ENCODE peak calls at places on chromosomes 4 and X, in five cellular contexts. Q is fibroblast of pulmonary artery; X is left ventricle myocardium inferior; F is astrocyte; G is naive thymus-derived CD4-positive, alpha-beta T cell. U is an unnamed sample.

GRCh38 chr4:180962268-180962667 is 1280.9 kb upstream of the TENM3 start:
- DNase-seq in X (no peak), Q (no peak), G (no peak), F (no peak), U (no peak)

GRCh38 chrX:107676559-107677378 is 48.5 kb downstream of the PRPS1 start:
- DNase-seq in X (peak; percentile 84), F (peak; percentile 87), Q (peak; percentile 97), G (peak; percentile 42), U (peak; percentile 73)

GRCh38 chrX:123869488-123869887 is 9.6 kb downstream of the XIAP start:
- DNase-seq in G (no peak), X (no peak), Q (peak; percentile 33), F (no peak), U (no peak)

GRCh38 chr4:121742794-121743193 is 22.2 kb downstream of the SMIM43 start:
- DNase-seq in F (no peak), X (no peak), G (no peak), Q (no peak), U (no peak)

GRCh38 chr4:2402453-2402852 is 16.0 kb downstream of the ZFYVE28 start:
- DNase-seq in X (no peak), Q (no peak), F (no peak), G (no peak), U (no peak)

GRCh38 chr4:68613752-68614151 is 37.6 kb upstream of the UGT2B17 start:
- DNase-seq in Q (no peak), X (no peak), F (no peak), G (no peak), U (no peak)

GRCh38 chr4:7295917-7296660 is 103.8 kb downstream of the SORCS2 start:
- DNase-seq in X (peak; percentile 31), F (no peak), G (no peak), Q (peak; percentile 29), U (peak; percentile 22)

GRCh38 chrX:129606918-129607317 is 47.8 kb downstream of the APLN start:
- DNase-seq in F (no peak), Q (peak; percentile 61), G (peak; percentile 63), X (no peak), U (no peak)

GRCh38 chr4:36099509-36099908 is 144.8 kb downstream of the ARAP2 start:
- DNase-seq in Q (peak; percentile 5), G (no peak), X (no peak), F (peak; percentile 4), U (no peak)

GRCh38 chr4:15740764-15741404 is 37.2 kb upstream of the CD38 start:
- DNase-seq in F (no peak), Q (no peak), X (no peak), G (no peak), U (no peak)

GRCh38 chr4:88216395-88216794 is 58.0 kb upstream of the ABCG2 start:
- DNase-seq in X (no peak), F (no peak), G (no peak), Q (no peak), U (no peak)

GRCh38 chr4:110540606-110541440 is 64.9 kb downstream of the ENPEP start:
- DNase-seq in X (no peak), G (no peak), Q (peak; percentile 95), F (peak; percentile 88), U (peak; percentile 10)

GRCh38 chrX:109926118-109926517 is 76.8 kb upstream of the TMEM164 start:
- DNase-seq in F (no peak), X (no peak), G (no peak), Q (no peak), U (no peak)

DNA sequence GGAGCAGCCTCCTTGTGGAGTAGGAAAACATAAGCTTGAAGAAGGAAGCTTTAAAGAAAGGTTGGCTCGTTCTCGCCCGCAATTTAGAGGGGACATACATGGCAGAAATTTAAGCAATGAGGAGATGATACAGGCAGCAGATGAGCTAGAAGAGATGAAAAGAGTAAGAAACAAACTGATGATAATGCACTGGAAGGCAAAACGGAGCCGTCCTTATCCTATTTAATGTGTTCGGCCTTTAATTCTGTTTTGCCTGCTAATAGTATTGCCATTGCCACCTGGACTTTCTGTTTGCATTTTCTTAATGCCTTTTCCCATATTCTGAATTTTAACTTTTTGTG is 1.4 kb downstream of the TCEAL1 start:
- DNase-seq in Q (no peak), F (no peak), G (no peak), X (no peak), U (no peak)
- H3K4me3 ChIP-seq in Q (peak overlapping the region; percentile 66), F (peak overlapping the region; percentile 74), G (peak overlapping the region; percentile 71), X (peak overlapping the region; percentile 78), U (peak overlapping the region; percentile 63)

GRCh38 chrX:21800344-21800770 is 39.1 kb upstream of the MBTPS2 start:
- DNase-seq in X (no peak), F (peak; percentile 36), G (no peak), Q (no peak), U (peak; percentile 17)

GRCh38 chrX:21802054-21802660 is 37.3 kb upstream of the MBTPS2 start:
- DNase-seq in F (no peak), X (no peak), Q (no peak), G (no peak), U (no peak)

GRCh38 chrX:21802844-21803243 is 36.6 kb upstream of the MBTPS2 start:
- DNase-seq in X (no peak), Q (no peak), F (no peak), G (no peak), U (no peak)

GRCh38 chrX:21798677-21799219 is 40.7 kb upstream of the MBTPS2 start:
- DNase-seq in Q (peak; percentile 40), G (no peak), X (no peak), F (peak; percentile 91), U (no peak)

DNA sequence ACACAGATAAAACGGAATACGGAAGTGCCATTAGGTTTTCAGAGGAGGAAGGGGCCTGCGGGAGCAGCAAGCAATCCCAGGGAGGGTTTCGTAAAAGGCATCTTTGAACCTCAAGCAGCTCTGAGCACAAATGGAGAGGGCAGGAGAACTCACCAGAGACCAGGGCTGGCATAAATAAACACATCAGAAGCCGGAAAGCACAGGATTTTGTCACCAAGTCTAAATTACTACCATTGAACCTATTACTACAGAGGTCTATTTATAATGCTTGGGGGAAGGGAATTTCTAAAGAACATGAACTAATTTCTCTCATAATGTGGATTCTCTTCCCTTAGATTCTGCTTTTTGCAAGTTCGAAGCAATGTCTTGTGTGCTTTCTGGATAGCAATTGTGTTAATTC is 39.6 kb upstream of the MBTPS2 start:
- DNase-seq in F (no peak), G (no peak), Q (no peak), X (no peak), U (no peak)
- H3K4me3 ChIP-seq in F (no peak overlapping the region), G (no peak overlapping the region), Q (no peak overlapping the region), X (no peak overlapping the region), U (no peak overlapping the region)

DNA sequence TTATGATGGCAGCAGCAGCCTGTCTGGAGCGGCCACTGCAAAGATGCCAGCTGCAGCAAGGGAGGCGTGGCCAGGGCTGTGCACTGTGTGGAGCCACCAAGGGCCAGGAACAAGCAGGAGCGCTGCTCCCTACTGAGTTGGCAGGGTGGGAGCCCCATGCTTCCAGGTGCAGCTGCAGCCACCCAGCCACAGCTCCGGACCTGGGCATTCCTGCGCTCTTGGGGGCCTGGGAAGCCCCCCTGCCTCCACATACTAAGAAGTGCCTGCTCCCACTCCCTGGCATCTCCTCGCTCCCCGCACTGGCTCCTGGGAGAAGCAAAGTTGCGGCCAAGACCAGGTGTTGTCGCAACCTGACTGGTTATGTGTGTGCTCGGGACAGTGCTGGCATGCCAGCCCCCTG is 619.8 kb downstream of the DMD start:
- DNase-seq in F (no peak), X (no peak), G (no peak), Q (no peak), U (no peak)
- H3K4me3 ChIP-seq in F (no peak overlapping the region), X (no peak overlapping the region), G (no peak overlapping the region), Q (no peak overlapping the region), U (no peak overlapping the region)

DNA sequence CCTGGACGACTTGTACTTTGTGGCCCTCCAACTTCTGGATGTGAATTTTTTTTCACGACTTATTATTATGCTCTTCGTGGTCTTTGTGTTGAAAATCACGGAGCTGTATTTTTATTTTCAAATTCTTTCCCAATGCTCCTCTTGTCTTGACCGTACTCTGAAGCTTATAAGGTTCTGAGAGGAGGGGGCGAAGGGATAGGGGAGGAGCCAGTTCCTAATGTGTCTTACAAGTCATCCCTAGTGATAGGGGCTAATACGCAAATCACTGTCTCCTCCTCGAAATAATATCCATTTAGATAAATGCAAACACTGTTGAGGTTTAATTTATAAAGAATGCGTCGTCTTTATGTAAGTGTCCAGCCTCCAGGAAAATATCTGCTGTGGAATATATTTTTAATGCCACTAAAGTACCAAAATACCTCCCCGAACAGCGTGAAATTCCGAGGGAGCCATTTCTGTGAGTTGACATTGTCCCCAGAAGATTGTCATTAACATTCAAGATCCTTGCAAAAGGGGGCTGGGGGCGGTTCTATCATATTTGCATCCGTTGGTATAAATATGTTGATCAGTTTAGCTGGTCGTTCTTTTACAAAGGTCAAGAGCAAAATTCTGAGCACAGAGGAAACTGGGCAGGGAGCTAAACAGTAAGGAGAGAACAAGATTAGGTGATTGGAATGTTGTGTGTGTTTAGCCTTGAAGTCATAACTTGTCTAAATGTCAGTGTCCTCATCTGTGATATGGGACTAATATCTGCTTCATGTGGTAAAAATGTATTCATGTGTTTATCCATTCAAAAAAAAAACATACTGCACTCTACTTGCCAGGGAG is 3.7 kb upstream of the FAT1 start:
- DNase-seq in F (peak; percentile 36), X (no peak), G (no peak), Q (no peak), U (no peak)
- H3K4me3 ChIP-seq in F (peak overlapping the region; percentile 100), X (peak overlapping the region; percentile 92), G (no peak overlapping the region), Q (peak overlapping the region; percentile 94), U (peak overlapping the region; percentile 69)

GRCh38 chr4:174935607-174936006 is 17.4 kb downstream of the ADAM29 start:
- DNase-seq in X (no peak), F (no peak), G (no peak), Q (no peak), U (no peak)
- H3K4me3 ChIP-seq in X (no peak overlapping the region), F (no peak overlapping the region), G (no peak overlapping the region), Q (no peak overlapping the region), U (no peak overlapping the region)

GRCh38 chr4:82562553-82562854 is 716 bp upstream of the TMEM150C start:
- DNase-seq in F (no peak), G (no peak), X (no peak), Q (no peak), U (no peak)
- H3K4me3 ChIP-seq in F (peak overlapping the region; percentile 68), G (no peak overlapping the region), X (peak overlapping the region; percentile 83), Q (no peak overlapping the region), U (no peak overlapping the region)

GRCh38 chr4:87046111-87046510 is 111.3 kb downstream of the AFF1 start:
- DNase-seq in G (no peak), X (no peak), F (no peak), Q (peak; percentile 81), U (no peak)
- H3K4me3 ChIP-seq in G (no peak overlapping the region), X (peak overlapping the region; percentile 52), F (no peak overlapping the region), Q (no peak overlapping the region), U (no peak overlapping the region)

GRCh38 chrX:136156560-136157117 is 9.3 kb downstream of the FHL1 start:
- DNase-seq in Q (no peak), G (no peak), F (no peak), X (no peak), U (no peak)
- H3K4me3 ChIP-seq in Q (no peak overlapping the region), G (no peak overlapping the region), F (no peak overlapping the region), X (no peak overlapping the region), U (no peak overlapping the region)